ENCODE peak calls at places on chromosome 5, in four cellular contexts. T, C, Z and A are unnamed samples.

GRCh38 chr5:160507181-160507811 is 85.6 kb downstream of the PTTG1 start:
- DNase-seq in T (peak; percentile 71), C (no peak), Z (no peak), A (peak; percentile 49)

GRCh38 chr5:78387468-78388153 is 27.2 kb downstream of the SCAMP1 start:
- DNase-seq in T (no peak), C (no peak), Z (no peak), A (no peak)

GRCh38 chr5:9265391-9266287 is 280.2 kb downstream of the SEMA5A start:
- DNase-seq in T (peak; percentile 96), C (peak; percentile 64), Z (no peak), A (peak; percentile 82)

GRCh38 chr5:17105744-17106450 is 111.5 kb upstream of the BASP1 start:
- DNase-seq in T (peak; percentile 93), C (no peak), Z (no peak), A (no peak)

GRCh38 chr5:87300744-87301143 is 33.1 kb downstream of the RASA1 start:
- DNase-seq in T (peak; percentile 96), C (no peak), Z (no peak), A (peak; percentile 51)

GRCh38 chr5:61089351-61089750 is 72.9 kb downstream of the SMIM15 start:
- DNase-seq in T (no peak), C (no peak), Z (no peak), A (no peak)

GRCh38 chr5:174837919-174838902 is 113.8 kb downstream of the MSX2 start:
- DNase-seq in T (peak; percentile 98), C (peak; percentile 54), Z (peak; percentile 19), A (no peak)

GRCh38 chr5:141846031-141846430 is 32.2 kb downstream of the PCDH1 start:
- DNase-seq in T (peak; percentile 49), C (peak; percentile 67), Z (no peak), A (no peak)

GRCh38 chr5:83428126-83428525 is 43.4 kb upstream of the VCAN start:
- DNase-seq in T (no peak), C (no peak), Z (no peak), A (peak; percentile 15)

GRCh38 chr5:17132444-17133083 is 84.9 kb upstream of the BASP1 start:
- DNase-seq in T (peak; percentile 60), C (no peak), Z (no peak), A (no peak)

GRCh38 chr5:171893290-171893890 is 107.8 kb downstream of the SMIM23 start:
- DNase-seq in T (peak; percentile 77), C (no peak), Z (no peak), A (peak; percentile 48)

GRCh38 chr5:174732040-174733020 is 7.9 kb downstream of the MSX2 start:
- DNase-seq in T (no peak), C (no peak), Z (no peak), A (no peak)

GRCh38 chr5:44991693-44992092 is 182.9 kb downstream of the MRPS30 start:
- DNase-seq in T (no peak), C (no peak), Z (no peak), A (no peak)

GRCh38 chr5:77353251-77353650 is 138.9 kb downstream of the WDR41 start:
- DNase-seq in T (no peak), C (no peak), Z (no peak), A (no peak)

GRCh38 chr5:174832811-174833210 is 108.4 kb downstream of the MSX2 start:
- DNase-seq in T (no peak), C (no peak), Z (no peak), A (no peak)

GRCh38 chr5:34929720-34930526 is 564 bp downstream of the DNAJC21 start:
- DNase-seq in T (peak; percentile 70), C (peak; percentile 79), Z (peak; percentile 77), A (no peak)
- TF ChIP-seq CTCF in T (no peak), C (no peak), Z (no peak), A (peak; percentile 12)

DNA sequence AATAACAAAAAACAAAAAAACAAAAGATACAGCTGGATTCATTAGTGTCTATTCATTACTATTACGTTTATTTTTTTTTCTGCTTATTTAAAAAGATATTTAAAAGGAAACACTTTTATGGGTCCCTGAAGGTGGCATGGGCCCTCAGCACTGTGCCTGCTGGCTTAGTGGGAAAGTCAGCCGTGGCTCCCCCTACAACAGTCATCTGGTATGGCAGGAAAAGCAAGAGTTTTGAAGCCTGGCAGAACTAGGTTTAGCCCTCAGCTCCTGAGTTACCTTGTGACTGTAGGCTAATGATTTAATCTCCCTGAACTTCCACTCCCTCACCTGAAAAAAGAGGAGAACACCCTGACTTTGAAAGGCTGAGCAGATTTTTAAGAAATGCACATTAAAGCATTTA is 135.6 kb downstream of the GOLPH3 start:
- DNase-seq in T (no peak), C (no peak), Z (no peak), A (no peak)
- TF ChIP-seq CTCF in T (no peak), C (no peak), Z (no peak), A (no peak)

GRCh38 chr5:179273441-179274145 is 71.7 kb downstream of the ADAMTS2 start:
- DNase-seq in T (no peak), C (no peak), Z (peak; percentile 15), A (no peak)
- TF ChIP-seq CTCF in T (no peak), C (no peak), Z (no peak), A (no peak)

GRCh38 chr5:53730938-53731337 is 170.5 kb downstream of the NDUFS4 start:
- DNase-seq in T (no peak), C (no peak), Z (no peak), A (no peak)

GRCh38 chr5:53738105-53738504 is 177.7 kb downstream of the NDUFS4 start:
- DNase-seq in T (no peak), C (no peak), Z (no peak), A (no peak)

GRCh38 chr5:53739111-53739510 is 178.7 kb downstream of the NDUFS4 start:
- DNase-seq in T (no peak), C (no peak), Z (no peak), A (no peak)

DNA sequence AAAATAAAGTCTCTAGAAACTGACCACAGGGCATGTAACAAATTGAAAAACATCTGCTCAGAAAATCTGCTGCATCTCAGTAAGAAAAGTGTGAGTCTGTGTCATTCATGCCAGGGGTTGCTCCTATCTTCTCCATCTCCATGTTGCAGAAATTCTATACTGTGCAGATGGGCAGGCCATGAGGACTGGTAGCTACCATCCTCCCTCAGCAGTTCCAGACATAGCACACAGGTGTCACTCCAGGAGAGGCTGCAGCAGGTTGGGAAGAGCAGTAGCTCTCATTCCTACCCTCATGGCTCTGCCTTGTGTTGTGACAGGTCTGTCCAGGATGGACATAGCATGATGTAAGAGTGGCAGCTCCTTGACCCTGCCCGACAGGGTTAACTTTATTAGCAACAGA is 173.4 kb downstream of the NDUFS4 start:
- DNase-seq in T (no peak), C (no peak), Z (no peak), A (no peak)
- TF ChIP-seq CTCF in T (no peak), C (no peak), Z (no peak), A (no peak)

GRCh38 chr5:80935811-80936385 is 24.3 kb upstream of the RASGRF2 start:
- DNase-seq in T (no peak), C (no peak), Z (no peak), A (no peak)
- TF ChIP-seq CTCF in T (peak; percentile 10), C (no peak), Z (no peak), A (no peak)

GRCh38 chr5:36713541-36713940 is 107.1 kb downstream of the SLC1A3 start:
- DNase-seq in T (no peak), C (no peak), Z (no peak), A (no peak)
- TF ChIP-seq CTCF in T (no peak), C (no peak), Z (no peak), A (no peak)